ENCODE peak calls at places on chromosomes 12 and 14, in five cellular contexts. G is HT-29; Z is hippocampal formation; E is Kasumi-1; O is activated CD4-positive, alpha-beta T cell treated with anti-CD3 and anti-CD28 coated beads, Interleukin-2, amount 10 ng/mL, durations not matched to agents 7 days and 5 days. D is an unnamed sample.

GRCh38 chr12:19186722-19187661 is 57.5 kb downstream of the PLEKHA5 start:
- DNase-seq in G (peak), Z (peak), E (peak), O (no peak), D (peak)

GRCh38 chr14:37592288-37593274 is 2.5 kb downstream of the FOXA1 start:
- DNase-seq in G (peak), Z (no peak), E (no peak), O (no peak), D (no peak)

GRCh38 chr12:59911516-59911915 is 315.7 kb downstream of the SLC16A7 start:
- DNase-seq in G (peak), Z (no peak), E (no peak), O (no peak), D (no peak)

GRCh38 chr12:125093681-125094025 is 28.4 kb downstream of the AACS start:
- DNase-seq in G (no peak), Z (no peak), E (no peak), O (no peak), D (no peak)

GRCh38 chr14:33165144-33165925 is 226.7 kb downstream of the NPAS3 start:
- DNase-seq in G (no peak), Z (peak), E (no peak), O (no peak), D (no peak)

GRCh38 chr12:26791328-26791791 is 41.6 kb downstream of the ITPR2 start:
- DNase-seq in G (peak), Z (peak), E (peak), O (no peak), D (no peak)

GRCh38 chr14:103177376-103177775 is 54.1 kb downstream of the TNFAIP2 start:
- DNase-seq in G (no peak), Z (no peak), E (no peak), O (no peak), D (no peak)

GRCh38 chr12:47604474-47604873 is 101.4 kb downstream of the RPAP3 start:
- DNase-seq in G (no peak), Z (no peak), E (no peak), O (no peak), D (no peak)

GRCh38 chr12:124396544-124397398 is 101.9 kb downstream of the RFLNA start:
- DNase-seq in G (peak), Z (no peak), E (no peak), O (no peak), D (no peak)

GRCh38 chr12:64801381-64801780 is 23.1 kb upstream of the TBC1D30 start:
- DNase-seq in G (peak), Z (no peak), E (no peak), O (no peak), D (no peak)

GRCh38 chr14:103118663-103119404 is 4.4 kb upstream of the TNFAIP2 start:
- DNase-seq in G (no peak), Z (no peak), E (no peak), O (no peak), D (no peak)

GRCh38 chr14:49512147-49512551 is 74.0 kb downstream of the RPS29 start:
- DNase-seq in G (no peak), Z (no peak), E (no peak), O (no peak), D (no peak)

GRCh38 chr12:115398311-115398781 is 714.4 kb upstream of the TBX3 start:
- DNase-seq in G (peak), Z (no peak), E (no peak), O (no peak), D (no peak)

GRCh38 chr12:32115404-32116104 is 8.9 kb downstream of the BICD1 start:
- DNase-seq in G (peak), Z (no peak), E (no peak), O (no peak), D (no peak)

GRCh38 chr14:49769171-49769570 is 1.2 kb downstream of the KLHDC2 start:
- DNase-seq in G (peak), Z (no peak), E (no peak), O (no peak), D (no peak)

GRCh38 chr12:94963649-94964048 is 39.8 kb downstream of the NDUFA12 start:
- DNase-seq in G (no peak), Z (no peak), E (no peak), O (no peak), D (no peak)

GRCh38 chr12:68746572-68747180 is 700 bp downstream of the SLC35E3 start:
- DNase-seq in G (peak), Z (peak), E (peak), O (peak), D (no peak)

GRCh38 chr12:99281277-99281676 is 366.3 kb upstream of the GARIN6 start:
- DNase-seq in G (no peak), Z (no peak), E (no peak), O (no peak), D (no peak)

GRCh38 chr12:1552978-1553471 is 41.4 kb downstream of the FBXL14 start:
- DNase-seq in G (no peak), Z (no peak), E (no peak), O (no peak), D (no peak)

GRCh38 chr14:67526676-67527459 is 6.2 kb upstream of the PLEKHH1 start:
- DNase-seq in G (peak), Z (peak), E (peak), O (peak), D (peak)

GRCh38 chr14:50222061-50222613 is 9.2 kb downstream of the SOS2 start:
- DNase-seq in G (no peak), Z (no peak), E (no peak), O (no peak), D (no peak)

GRCh38 chr12:12665194-12665593 is 30.8 kb downstream of the GPR19 start:
- DNase-seq in G (no peak), Z (no peak), E (no peak), O (no peak), D (no peak)

GRCh38 chr12:22625671-22626251 is 790 bp downstream of the ETNK1 start:
- DNase-seq in G (peak), Z (peak), E (peak), O (peak), D (peak)

GRCh38 chr14:101017806-101018560 is 114.5 kb upstream of the RTL1 start:
- DNase-seq in G (no peak), Z (no peak), E (no peak), O (no peak), D (no peak)

GRCh38 chr14:102517412-102518062 is 8.0 kb upstream of the ANKRD9 start:
- DNase-seq in G (no peak), Z (no peak), E (no peak), O (no peak), D (no peak)

GRCh38 chr14:68103841-68104240 is 284.3 kb downstream of the RAD51B start:
- DNase-seq in G (no peak), Z (no peak), E (no peak), O (no peak), D (no peak)

GRCh38 chr14:32702571-32702970 is 236.1 kb upstream of the NPAS3 start:
- DNase-seq in G (no peak), Z (peak), E (no peak), O (no peak), D (no peak)

GRCh38 chr12:65496617-65497016 is 218.1 kb downstream of the MSRB3 start:
- DNase-seq in G (no peak), Z (no peak), E (no peak), O (no peak), D (no peak)

GRCh38 chr12:65494537-65494936 is 216.1 kb downstream of the MSRB3 start:
- DNase-seq in G (peak), Z (no peak), E (no peak), O (no peak), D (no peak)

GRCh38 chr12:3920378-3921141 is 47.4 kb upstream of the PARP11 start:
- DNase-seq in G (no peak), Z (no peak), E (no peak), O (no peak), D (no peak)

GRCh38 chr12:40054554-40055226 is 51.2 kb downstream of the SLC2A13 start:
- DNase-seq in G (no peak), Z (no peak), E (no peak), O (no peak), D (no peak)

GRCh38 chr14:93430889-93431670 is at the start of gene UNC79:
- DNase-seq in G (no peak), Z (peak), E (no peak), O (no peak), D (no peak)

GRCh38 chr12:79935624-79936040 is 735 bp upstream of the PPP1R12A start:
- DNase-seq in G (no peak), Z (no peak), E (peak), O (no peak), D (no peak)

GRCh38 chr14:75063491-75064204 is at the start of gene ACYP1:
- DNase-seq in G (peak), Z (peak), E (peak), O (peak), D (peak)

GRCh38 chr12:21795648-21796328 is 21.3 kb upstream of the KCNJ8 start:
- DNase-seq in G (no peak), Z (no peak), E (no peak), O (no peak), D (no peak)

GRCh38 chr12:88579572-88579940 is 715 bp downstream of the KITLG start:
- DNase-seq in G (peak), Z (no peak), E (peak), O (no peak), D (no peak)

GRCh38 chr14:70995671-70996070 is 88.4 kb downstream of the PCNX1 start:
- DNase-seq in G (peak), Z (no peak), E (no peak), O (no peak), D (no peak)